ENCODE peak calls at places on chromosome 20, in eight cellular contexts. B is tibial artery, H is mucosa of descending colon, W is transverse colon, R is GM23248, O is A549, K is AG04450, J is ascending aorta. Z is an unnamed sample. For H3K9me3, the result is how much of the 10 kb centered on the place peaks cover.

GRCh38 chr20:43040427-43040826 is 149.3 kb downstream of the PTPRT start:
- DNase-seq in H (peak), J (no peak), W (no peak), B (no peak), R (peak), K (no peak), O (peak), Z (no peak)

GRCh38 chr20:4444404-4444803 is 277.3 kb upstream of the PRND start:
- DNase-seq in R (peak), J (no peak), O (no peak), K (no peak), H (no peak), B (no peak), W (no peak), Z (peak)

GRCh38 chr20:31836853-31837608 is 8.4 kb downstream of the FOXS1 start:
- DNase-seq in O (no peak), B (no peak), K (no peak), H (no peak), W (no peak), R (peak), J (no peak), Z (no peak)

GRCh38 chr20:56393133-56393472 is 658 bp downstream of the CSTF1 start:
- DNase-seq in K (no peak), W (no peak), J (no peak), R (peak), O (peak), B (no peak), H (no peak), Z (peak)

GRCh38 chr20:63958471-63958870 is 2.3 kb upstream of the UCKL1 start:
- DNase-seq in H (no peak), K (no peak), B (no peak), O (no peak), J (no peak), R (no peak), W (no peak), Z (no peak)

GRCh38 chr20:4070323-4071176 is 55.2 kb upstream of the RNF24 start:
- DNase-seq in H (no peak), W (no peak), J (no peak), K (no peak), R (no peak), B (no peak), O (no peak), Z (no peak)

GRCh38 chr20:48945840-48946514 is 24.5 kb downstream of the ARFGEF2 start:
- DNase-seq in R (peak), H (peak), W (peak), K (no peak), B (no peak), J (no peak), O (peak), Z (peak)

GRCh38 chr20:61556116-61556515 is 304.1 kb downstream of the CDH4 start:
- DNase-seq in B (no peak), W (no peak), H (no peak), O (peak), K (peak), R (peak), J (no peak), Z (peak)

GRCh38 chr20:61982240-61982950 is 83.3 kb downstream of the TAF4 start:
- DNase-seq in K (no peak), R (no peak), B (no peak), O (no peak), H (no peak), J (no peak), W (no peak), Z (no peak)

GRCh38 chr20:36275441-36276189 is 30.5 kb upstream of the DLGAP4 start:
- DNase-seq in J (no peak), B (no peak), K (no peak), R (no peak), H (no peak), O (no peak), W (no peak), Z (no peak)

GRCh38 chr20:14009206-14009605 is 13.9 kb downstream of the MACROD2 start:
- DNase-seq in O (no peak), H (no peak), K (no peak), W (no peak), R (no peak), B (no peak), J (no peak), Z (peak)

GRCh38 chr20:1945134-1945618 is 48.7 kb downstream of the PDYN start:
- DNase-seq in R (peak), H (peak), J (no peak), K (no peak), O (no peak), B (peak), W (peak), Z (no peak)

GRCh38 chr20:57772349-57772964 is 62.6 kb upstream of the PMEPA1 start:
- DNase-seq in K (peak), R (peak), H (no peak), W (no peak), O (peak), B (peak), J (no peak), Z (peak)

GRCh38 chr20:47502801-47503239 is 1.1 kb downstream of the NCOA3 start:
- DNase-seq in W (no peak), R (peak), J (no peak), B (no peak), O (peak), K (no peak), H (peak), Z (peak)

GRCh38 chr20:62362991-62363919 is 3.9 kb downstream of the LAMA5 start:
- DNase-seq in H (no peak), W (peak), O (peak), J (no peak), K (no peak), B (no peak), R (no peak), Z (no peak)

GRCh38 chr20:36817496-36817895 is 43.9 kb upstream of the DSN1 start:
- DNase-seq in R (no peak), W (no peak), B (no peak), H (no peak), J (no peak), K (no peak), O (no peak), Z (no peak)

GRCh38 chr20:61056136-61056535 is 195.9 kb upstream of the CDH4 start:
- DNase-seq in K (no peak), W (no peak), R (no peak), O (no peak), J (no peak), H (no peak), B (no peak), Z (no peak)

GRCh38 chr20:50646483-50646996 is 44.8 kb downstream of the RIPOR3 start:
- DNase-seq in B (no peak), O (peak), W (no peak), K (peak), H (no peak), J (no peak), R (peak), Z (no peak)

GRCh38 chr20:63346131-63347080 is 14.7 kb downstream of the CHRNA4 start:
- DNase-seq in J (no peak), R (no peak), H (no peak), W (no peak), B (no peak), K (no peak), O (no peak), Z (no peak)

GRCh38 chr20:31562241-31562640 is 42.8 kb upstream of the ID1 start:
- DNase-seq in K (no peak), B (no peak), H (no peak), J (no peak), W (no peak), O (no peak), R (no peak), Z (no peak)

GRCh38 chr20:51258582-51259175 is 235.8 kb upstream of the KCNG1 start:
- DNase-seq in H (no peak), W (no peak), J (no peak), K (no peak), O (peak), B (no peak), R (peak), Z (peak)

GRCh38 chr20:37913563-37914366 is 10.8 kb downstream of the VSTM2L start:
- DNase-seq in R (no peak), J (no peak), H (no peak), K (no peak), O (no peak), W (no peak), B (no peak), Z (no peak)

GRCh38 chr20:46767127-46767761 is 57.8 kb downstream of the SLC2A10 start:
- DNase-seq in B (no peak), H (peak), J (no peak), W (peak), O (peak), K (no peak), R (peak), Z (peak)

GRCh38 chr20:52105045-52105572 is 86.5 kb downstream of the ZFP64 start:
- DNase-seq in H (no peak), R (peak), J (no peak), B (no peak), O (peak), K (no peak), W (no peak), Z (peak)

GRCh38 chr20:48875914-48876240 is 45.6 kb upstream of the ARFGEF2 start:
- DNase-seq in B (peak), O (no peak), R (peak), H (no peak), K (no peak), W (no peak), J (no peak), Z (peak)

GRCh38 chr20:24370911-24371695 is 98.3 kb upstream of the SYNDIG1 start:
- DNase-seq in O (no peak), J (no peak), R (no peak), K (no peak), B (no peak), W (no peak), H (no peak), Z (no peak)

GRCh38 chr20:54350415-54350814 is 125.0 kb upstream of the DOK5 start:
- DNase-seq in J (no peak), O (no peak), W (no peak), B (no peak), K (no peak), R (peak), H (no peak), Z (no peak)

GRCh38 chr20:43963872-43964791 is 49.5 kb downstream of the TOX2 start:
- DNase-seq in W (peak), J (no peak), R (peak), O (no peak), K (no peak), H (peak), B (peak), Z (no peak)

GRCh38 chr20:25669826-25670422 is 26.7 kb downstream of the ZNF337 start:
- DNase-seq in J (no peak), O (peak), H (no peak), R (peak), K (peak), W (no peak), B (no peak), Z (peak)

GRCh38 chr20:35773154-35773751 is 1.4 kb downstream of the PHF20 start:
- DNase-seq in J (no peak), K (no peak), H (peak), B (peak), R (peak), O (peak), W (peak), Z (no peak)

GRCh38 chr20:5919634-5920544 is 30.4 kb downstream of the TRMT6 start:
- DNase-seq in J (no peak), B (no peak), O (no peak), K (no peak), W (no peak), R (no peak), H (no peak), Z (peak)

GRCh38 chr20:58669287-58670006 is 18.4 kb downstream of the STX16 start:
- DNase-seq in J (no peak), O (no peak), B (no peak), K (no peak), H (no peak), W (no peak), R (no peak), Z (no peak)

DNA sequence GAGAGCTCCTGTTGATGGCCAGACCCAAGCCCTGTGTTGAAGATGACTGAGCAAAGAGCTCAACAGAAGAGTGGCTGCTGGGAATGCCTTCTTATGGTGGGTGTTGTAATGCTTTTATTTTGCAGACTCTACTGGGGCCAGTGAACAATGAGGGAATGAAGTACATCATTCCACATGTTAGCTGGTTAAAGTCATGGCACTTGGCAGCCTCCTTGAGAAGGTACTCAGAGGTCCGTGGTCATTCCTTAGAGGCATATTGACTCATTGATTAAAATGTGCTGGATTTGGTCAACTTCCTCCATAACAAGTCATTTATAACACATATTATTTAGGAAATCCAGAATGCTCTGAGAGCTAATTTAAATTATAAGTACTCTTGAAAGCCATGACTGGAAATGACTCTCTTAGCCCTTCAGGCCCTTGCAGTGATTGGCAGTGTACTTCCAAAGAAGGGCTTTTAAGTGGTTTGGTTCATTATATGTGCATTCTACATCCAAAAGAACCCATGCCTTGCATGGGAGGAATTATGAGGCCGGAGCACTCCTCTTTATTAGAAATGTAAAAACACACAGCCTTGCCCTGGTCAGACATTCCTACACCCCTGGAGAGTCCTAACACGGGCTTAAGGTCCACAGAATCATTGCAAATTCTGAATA is 976.9 kb downstream of the KIF16B start:
- DNase-seq in H (no peak), R (no peak), B (no peak), K (no peak), W (no peak), J (no peak), O (no peak), Z (no peak)
- H3K9me3 ChIP-seq in H (under half), R (under half), B (under half), K (under half), W (under half), J (under half), O (under half), Z (under half)

GRCh38 chr20:33784225-33784624 is 26.9 kb upstream of the CHMP4B start:
- DNase-seq in J (no peak), W (no peak), R (no peak), B (no peak), H (no peak), O (no peak), K (no peak), Z (no peak)

GRCh38 chr20:33785503-33785902 is 25.6 kb upstream of the CHMP4B start:
- DNase-seq in B (no peak), W (no peak), R (no peak), O (no peak), J (no peak), H (no peak), K (no peak), Z (no peak)

GRCh38 chr20:33783256-33783655 is 27.9 kb upstream of the CHMP4B start:
- DNase-seq in W (no peak), H (no peak), R (no peak), O (no peak), K (no peak), J (no peak), B (no peak), Z (no peak)

GRCh38 chr20:33781945-33782344 is 29.2 kb upstream of the CHMP4B start:
- DNase-seq in W (no peak), B (no peak), J (no peak), K (no peak), H (no peak), O (no peak), R (no peak), Z (no peak)

DNA sequence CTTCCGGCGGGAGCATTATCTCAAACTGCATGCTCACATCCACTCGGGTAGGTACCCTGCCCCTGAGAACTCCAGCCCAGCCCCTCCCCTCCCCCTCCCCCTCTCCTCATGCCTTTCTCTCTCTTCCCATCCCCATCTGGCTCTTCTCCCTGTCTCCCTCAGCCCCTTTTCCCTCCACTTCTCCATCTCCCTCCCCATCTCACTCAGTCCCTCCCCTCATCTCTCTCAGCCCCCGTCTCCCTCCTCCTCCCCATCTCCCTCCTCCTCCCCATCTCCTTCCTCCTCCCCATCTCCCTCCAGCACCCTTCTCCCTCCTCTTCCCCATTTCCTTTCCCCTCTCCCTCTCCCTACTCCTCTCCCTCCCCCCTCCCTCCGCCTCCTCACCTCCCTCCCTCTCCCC is 27.3 kb upstream of the CHMP4B start:
- DNase-seq in W (no peak), J (no peak), H (no peak), R (no peak), B (no peak), K (no peak), O (no peak), Z (no peak)
- H3K9me3 ChIP-seq in W (under half), J (under half), H (under half), R (under half), B (under half), K (under half), O (under half), Z (under half)

GRCh38 chr20:22245139-22245538 is 339.2 kb downstream of the FOXA2 start:
- DNase-seq in W (no peak), K (no peak), J (no peak), H (no peak), O (no peak), R (no peak), B (no peak), Z (no peak)

GRCh38 chr20:22243063-22243462 is 341.3 kb downstream of the FOXA2 start:
- DNase-seq in B (no peak), K (no peak), J (no peak), W (no peak), R (no peak), O (no peak), H (peak), Z (no peak)

DNA sequence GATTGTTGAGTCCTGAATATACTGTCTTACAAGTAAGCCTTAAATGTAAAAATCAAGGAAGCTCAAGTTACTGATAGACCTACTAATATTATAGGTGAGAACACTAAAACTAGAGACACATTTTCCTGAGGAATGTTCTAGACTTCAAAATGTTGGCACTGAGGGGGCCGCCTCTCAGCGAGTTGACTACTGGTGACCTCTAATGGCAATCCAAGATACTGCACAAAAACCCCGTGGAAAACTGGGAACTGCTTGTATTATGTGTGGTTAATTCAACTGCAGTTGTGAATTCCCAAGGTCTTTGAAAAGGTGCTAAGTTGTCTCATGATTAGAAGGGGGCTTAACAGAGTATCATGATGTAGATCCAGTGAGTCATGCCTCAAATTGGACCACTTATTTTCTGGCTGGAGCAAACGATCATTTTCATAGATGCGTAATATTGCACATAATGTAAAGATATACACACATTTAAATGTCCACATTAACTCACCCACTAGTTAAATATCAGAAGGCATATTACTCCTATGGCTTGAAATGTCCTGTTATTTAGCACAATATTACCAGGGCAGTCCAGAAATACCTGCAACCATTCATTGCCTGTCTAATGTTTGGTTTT is 336.2 kb downstream of the FOXA2 start:
- DNase-seq in J (no peak), W (no peak), K (no peak), R (peak), H (peak), O (peak), B (no peak), Z (no peak)
- H3K9me3 ChIP-seq in J (under half), W (under half), K (under half), R (under half), H (under half), O (under half), B (under half), Z (under half)

GRCh38 chr20:64026-64603 is 23.4 kb upstream of the DEFB125 start:
- DNase-seq in K (no peak), W (no peak), B (no peak), R (no peak), J (no peak), H (no peak), O (no peak), Z (no peak)

GRCh38 chr20:61757-62156 is 25.7 kb upstream of the DEFB125 start:
- DNase-seq in R (no peak), J (no peak), H (no peak), K (no peak), B (no peak), W (no peak), O (peak), Z (peak)

GRCh38 chr20:60035-60918 is 27.2 kb upstream of the DEFB125 start:
- DNase-seq in R (peak), O (peak), W (no peak), B (no peak), H (no peak), K (no peak), J (no peak), Z (no peak)

GRCh38 chr20:62487-62886 is 25.0 kb upstream of the DEFB125 start:
- DNase-seq in J (no peak), R (no peak), W (no peak), O (no peak), H (no peak), B (no peak), K (no peak), Z (no peak)

GRCh38 chr20:61230-61629 is 26.2 kb upstream of the DEFB125 start:
- DNase-seq in W (no peak), B (no peak), O (no peak), K (no peak), R (no peak), H (no peak), J (no peak), Z (no peak)
- H3K9me3 ChIP-seq in W (under half), B (under half), O (under half), K (under half), R (under half), H (under half), J (under half), Z (under half)

Z was measured in mammary epithelial cell.